ENCODE peak calls at places on chromosomes 7 and 10, in ten cellular contexts. U is hepatocyte, A is fibroblast of the aortic adventitia, L is DND-41, X is D721Med, C is AG10803, H is brain microvascular endothelial cell, J is heart right ventricle, V is fibroblast of lung, I is upper lobe of right lung. K is an unnamed sample.

GRCh38 chr7:2540641-2541051 is 14.7 kb downstream of the BRAT1 start:
- DNase-seq in H (no peak), I (peak; percentile 62), X (no peak), L (no peak), U (no peak), V (no peak), J (no peak), C (no peak), A (no peak), K (no peak)

GRCh38 chr10:10872035-10872673 is 145.5 kb upstream of the CELF2 start:
- DNase-seq in X (no peak), U (peak; percentile 22), H (peak; percentile 96), A (peak; percentile 99), L (no peak), V (peak; percentile 80), J (peak; percentile 65), C (peak; percentile 97), I (no peak), K (peak; percentile 90)

GRCh38 chr7:148726385-148726784 is 27.7 kb downstream of the CUL1 start:
- DNase-seq in X (no peak), A (no peak), H (no peak), C (no peak), U (no peak), J (no peak), L (no peak), V (no peak), I (no peak), K (no peak)

GRCh38 chr10:103542764-103543616 is 49.5 kb downstream of the NEURL1 start:
- DNase-seq in H (peak; percentile 12), J (peak; percentile 50), A (peak; percentile 61), X (no peak), L (peak; percentile 64), I (peak; percentile 59), U (peak; percentile 59), V (peak; percentile 48), C (peak; percentile 38), K (peak; percentile 49)

GRCh38 chr7:2732388-2732787 is 44.4 kb downstream of the AMZ1 start:
- DNase-seq in X (no peak), U (no peak), A (no peak), C (no peak), L (no peak), H (no peak), V (no peak), I (no peak), J (no peak), K (no peak)

GRCh38 chr7:156589808-156590207 is 50.8 kb upstream of the RNF32 start:
- DNase-seq in L (no peak), U (no peak), I (no peak), C (no peak), X (no peak), J (no peak), V (no peak), A (no peak), H (no peak), K (no peak)

GRCh38 chr10:104267721-104268690 is 978 bp upstream of the GSTO2 start:
- DNase-seq in H (no peak), U (no peak), I (no peak), X (no peak), L (no peak), J (no peak), V (peak; percentile 19), C (no peak), A (peak; percentile 13), K (no peak)

GRCh38 chr10:82267465-82267864 is 392.5 kb downstream of the NRG3 start:
- DNase-seq in L (no peak), X (no peak), I (no peak), V (no peak), A (no peak), H (no peak), U (no peak), J (no peak), C (no peak), K (no peak)

GRCh38 chr7:55073051-55073511 is 54.3 kb downstream of the EGFR start:
- DNase-seq in X (no peak), C (peak; percentile 76), J (no peak), A (peak; percentile 76), H (peak; percentile 76), I (no peak), U (no peak), V (peak; percentile 42), L (no peak), K (peak; percentile 68)

GRCh38 chr7:96021533-96021932 is 249.2 kb downstream of the DYNC1I1 start:
- DNase-seq in X (no peak), L (no peak), J (no peak), I (no peak), U (no peak), H (no peak), V (no peak), C (peak; percentile 17), A (no peak), K (no peak)

GRCh38 chr10:89646833-89647570 is 2.0 kb upstream of the PANK1 start:
- DNase-seq in X (no peak), J (no peak), L (no peak), U (no peak), C (peak; percentile 13), H (no peak), I (no peak), V (no peak), A (no peak), K (no peak)

GRCh38 chr7:158512042-158512441 is 75.6 kb downstream of the PTPRN2 start:
- DNase-seq in C (no peak), A (no peak), J (no peak), V (no peak), L (no peak), X (no peak), H (no peak), U (no peak), I (no peak), K (no peak)

DNA sequence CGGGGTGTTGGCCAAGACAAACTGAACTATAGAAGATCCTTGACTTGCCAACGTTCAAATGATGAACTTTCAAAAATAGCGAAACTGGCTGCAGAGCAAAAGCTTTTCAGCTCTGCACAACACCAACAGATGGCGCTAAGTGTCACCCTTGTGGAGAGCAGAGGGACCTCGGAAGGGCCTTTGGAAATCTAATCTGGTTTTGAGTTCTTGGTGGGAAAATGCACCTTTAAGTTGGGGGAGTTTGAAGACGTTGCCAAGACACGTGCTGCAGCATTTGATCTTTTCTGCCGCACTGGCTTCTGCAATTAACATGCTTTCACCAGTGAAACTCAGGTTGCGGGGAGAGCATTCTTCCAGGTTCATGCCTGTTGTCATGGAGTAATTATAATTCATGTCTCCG is 26.3 kb upstream of the WDR11 start:
- DNase-seq in U (peak; percentile 58), X (no peak), A (no peak), H (no peak), L (peak; percentile 27), C (peak; percentile 4), J (no peak), V (no peak), I (no peak), K (peak; percentile 13)
- TF ChIP-seq CTCF in U (peak; percentile 54), X (peak; percentile 67), A (peak; percentile 29), H (peak; percentile 55), L (peak; percentile 70), C (peak; percentile 29), J (peak; percentile 32), V (peak; percentile 11), I (peak; percentile 43), K (peak; percentile 71)

GRCh38 chr10:43077421-43078171 is 727 bp downstream of the RET start:
- DNase-seq in H (no peak), J (no peak), I (no peak), A (no peak), U (no peak), C (no peak), L (no peak), V (no peak), X (no peak), K (no peak)

GRCh38 chr10:43076876-43077420 is at the start of gene RET:
- DNase-seq in I (no peak), A (no peak), X (peak; percentile 39), L (no peak), C (no peak), U (peak; percentile 21), J (peak; percentile 18), V (no peak), H (no peak), K (no peak)

GRCh38 chr10:43079823-43080222 is 3.0 kb downstream of the RET start:
- DNase-seq in J (no peak), A (no peak), X (no peak), V (no peak), U (no peak), I (no peak), L (no peak), H (no peak), C (no peak), K (no peak)

GRCh38 chr10:43078175-43078985 is 1.5 kb downstream of the RET start:
- DNase-seq in X (no peak), J (no peak), U (no peak), V (no peak), C (no peak), L (no peak), A (no peak), H (no peak), I (no peak), K (no peak)

DNA sequence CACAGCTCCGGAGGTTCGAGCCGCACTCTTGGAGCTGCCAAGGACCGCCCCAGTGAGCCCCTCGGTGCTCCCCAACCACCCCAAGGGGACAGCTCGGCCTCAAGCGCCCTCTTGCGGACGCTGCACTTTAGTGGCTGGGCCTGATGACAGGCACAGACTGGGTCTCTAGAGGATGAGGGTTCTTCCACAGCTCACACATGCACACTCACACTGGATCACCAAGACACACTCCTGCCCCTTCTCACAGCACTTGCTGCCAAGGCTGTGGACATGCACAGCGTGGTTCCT is 2.1 kb downstream of the RET start:
- DNase-seq in J (peak; percentile 21), C (peak; percentile 4), H (peak; percentile 9), L (no peak), X (peak; percentile 55), U (peak; percentile 32), V (no peak), A (peak; percentile 3), I (no peak), K (no peak)
- TF ChIP-seq CTCF in J (peak; percentile 64), C (peak; percentile 41), H (peak; percentile 72), L (no peak), X (peak; percentile 39), U (peak; percentile 46), V (peak; percentile 50), A (peak; percentile 47), I (peak; percentile 36), K (peak; percentile 77)

DNA sequence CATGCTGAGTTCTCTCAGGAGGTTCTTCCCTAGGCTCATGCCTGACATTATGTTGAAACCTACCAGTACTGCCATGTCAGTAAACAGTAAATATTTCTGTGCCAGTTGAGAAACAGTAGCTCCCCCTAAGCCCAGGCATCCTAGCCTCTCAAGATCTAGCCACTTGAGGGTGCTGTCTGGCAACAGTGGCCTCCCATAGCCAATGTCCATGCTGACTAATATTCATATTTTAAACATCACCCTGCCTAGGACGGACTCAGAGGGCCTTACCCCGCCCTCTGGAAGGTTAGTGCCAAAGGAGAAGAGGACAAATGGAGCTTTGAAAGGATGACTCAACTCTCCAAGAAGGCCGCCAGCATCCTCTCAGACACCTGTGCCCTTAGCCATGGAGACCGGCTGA is 7.7 kb downstream of the ACSM6 start:
- DNase-seq in V (peak; percentile 34), A (peak; percentile 20), L (no peak), X (no peak), H (peak; percentile 21), J (no peak), U (no peak), C (peak; percentile 52), I (no peak), K (peak; percentile 73)
- TF ChIP-seq CTCF in V (peak; percentile 42), A (peak; percentile 34), L (no peak), X (peak; percentile 2), H (peak; percentile 74), J (no peak), U (no peak), C (peak; percentile 58), I (no peak), K (peak; percentile 81)

GRCh38 chr10:74282151-74282852 is 131.3 kb downstream of the ADK start:
- DNase-seq in H (no peak), U (no peak), A (peak; percentile 60), V (peak; percentile 79), C (peak; percentile 79), L (no peak), I (no peak), X (no peak), J (no peak), K (peak; percentile 54)
- TF ChIP-seq CTCF in H (no peak), U (no peak), A (no peak), V (no peak), C (no peak), L (no peak), I (no peak), X (no peak), J (no peak), K (no peak)